ENCODE peak calls at places on chromosomes 2 and 18, in six cellular contexts. W is cardiac muscle cell, A is neural progenitor cell, J is IMR-90, X is psoas muscle, O is lung. N is an unnamed sample. For H3K36me3, the result is how much of the 10 kb centered on the place peaks cover.

GRCh38 chr2:74390601-74391000 is 10.5 kb upstream of the DCTN1 start:
- DNase-seq in W (no peak), O (no peak), J (no peak), X (no peak), A (peak), N (no peak)

GRCh38 chr2:24238158-24238557 is 63.3 kb downstream of the FAM228A start:
- DNase-seq in W (no peak), J (no peak), A (no peak), X (no peak), O (no peak), N (no peak)

GRCh38 chr18:59988098-59988706 is 88.4 kb downstream of the PMAIP1 start:
- DNase-seq in W (peak), O (no peak), J (peak), A (peak), X (peak), N (no peak)

GRCh38 chr2:225008935-225009334 is 33.3 kb downstream of the DOCK10 start:
- DNase-seq in X (no peak), W (peak), J (no peak), O (no peak), A (peak), N (no peak)

GRCh38 chr2:12819721-12820120 is 103.0 kb downstream of the TRIB2 start:
- DNase-seq in X (no peak), J (peak), O (no peak), W (peak), A (no peak), N (no peak)

GRCh38 chr2:199309973-199310372 is 147.8 kb downstream of the SATB2 start:
- DNase-seq in W (no peak), J (no peak), A (peak), X (no peak), O (no peak), N (no peak)

GRCh38 chr18:54679318-54680149 is 88.5 kb downstream of the DYNAP start:
- DNase-seq in J (peak), A (peak), O (no peak), X (no peak), W (peak), N (no peak)

GRCh38 chr2:241898681-241899270 is 29.2 kb downstream of the RTP5 start:
- DNase-seq in J (no peak), A (no peak), X (no peak), W (no peak), O (no peak), N (no peak)

GRCh38 chr2:47226124-47227040 is 71.3 kb upstream of the STPG4 start:
- DNase-seq in O (no peak), X (no peak), A (no peak), W (no peak), J (peak), N (no peak)

GRCh38 chr2:201116959-201117734 is 1.2 kb downstream of the CFLAR start:
- DNase-seq in X (peak), J (peak), A (peak), O (peak), W (peak), N (no peak)

GRCh38 chr2:100739735-100740432 is 80.1 kb upstream of the NPAS2 start:
- DNase-seq in X (no peak), A (no peak), J (no peak), W (no peak), O (no peak), N (no peak)

GRCh38 chr2:120291464-120292311 is 39.0 kb downstream of the RALB start:
- DNase-seq in A (no peak), O (no peak), X (no peak), W (peak), J (peak), N (no peak)

GRCh38 chr2:15050483-15050882 is 418.0 kb downstream of the LRATD1 start:
- DNase-seq in A (no peak), W (no peak), O (no peak), X (no peak), J (peak), N (no peak)

GRCh38 chr2:121539722-121540469 is 9.2 kb downstream of the RNU4ATAC start:
- DNase-seq in A (no peak), O (no peak), X (no peak), J (peak), W (no peak), N (no peak)

GRCh38 chr18:66316708-66317107 is 287.2 kb downstream of the CDH19 start:
- DNase-seq in A (peak), O (no peak), J (no peak), W (no peak), X (no peak), N (no peak)

GRCh38 chr2:79511320-79511951 is 1.4 kb upstream of the CTNNA2 start:
- DNase-seq in X (no peak), O (no peak), A (peak), J (peak), W (peak), N (no peak)

GRCh38 chr2:1556286-1556685 is 143.0 kb downstream of the TPO start:
- DNase-seq in W (no peak), J (no peak), O (no peak), X (no peak), A (no peak), N (no peak)

GRCh38 chr2:16707014-16707413 is 41.4 kb upstream of the CYRIA start:
- DNase-seq in A (no peak), O (no peak), X (no peak), W (no peak), J (no peak), N (no peak)

GRCh38 chr2:234003972-234004617 is 46.4 kb upstream of the SPP2 start:
- DNase-seq in W (peak), X (peak), A (no peak), O (peak), J (peak), N (no peak)

GRCh38 chr2:237159006-237159897 is 73.6 kb downstream of the COPS8 start:
- DNase-seq in W (no peak), X (peak), A (no peak), O (no peak), J (no peak), N (peak)

GRCh38 chr2:213238753-213239591 is 45.3 kb upstream of the SPAG16 start:
- DNase-seq in A (no peak), X (no peak), W (peak), J (peak), O (peak), N (no peak)

GRCh38 chr2:3267869-3268704 is 109.5 kb downstream of the EIPR1 start:
- DNase-seq in W (no peak), A (no peak), O (no peak), J (no peak), X (no peak), N (no peak)

GRCh38 chr2:46087492-46087891 is 209.7 kb upstream of the EPAS1 start:
- DNase-seq in J (peak), O (no peak), X (no peak), W (no peak), A (no peak), N (no peak)

GRCh38 chr2:216932806-216933579 is 73.1 kb upstream of the TNP1 start:
- DNase-seq in A (no peak), W (no peak), J (no peak), O (no peak), X (no peak), N (no peak)

GRCh38 chr18:47528343-47528742 is 276.9 kb upstream of the SKOR2 start:
- DNase-seq in W (no peak), O (no peak), J (no peak), A (no peak), X (no peak), N (no peak)

GRCh38 chr2:72745679-72746368 is 80.0 kb downstream of the EXOC6B start:
- DNase-seq in J (peak), O (no peak), W (peak), X (no peak), A (peak), N (no peak)

GRCh38 chr2:160305081-160305750 is 105.1 kb upstream of the ITGB6 start:
- DNase-seq in X (no peak), J (peak), A (no peak), W (peak), O (no peak), N (no peak)

GRCh38 chr2:230904856-230905447 is 20.1 kb downstream of the GPR55 start:
- DNase-seq in W (no peak), A (no peak), X (no peak), J (no peak), O (no peak), N (peak)

GRCh38 chr2:85772019-85772745 is 18.4 kb downstream of the ATOH8 start:
- DNase-seq in J (peak), W (peak), A (peak), X (peak), O (peak), N (peak)

GRCh38 chr2:183868153-183868552 is 730.2 kb upstream of the ZNF804A start:
- DNase-seq in O (no peak), J (no peak), A (no peak), W (no peak), X (no peak), N (no peak)

GRCh38 chr18:48949051-48949605 is 1.6 kb downstream of the SMAD7 start:
- DNase-seq in A (peak), X (peak), O (no peak), J (no peak), W (no peak), N (no peak)

DNA sequence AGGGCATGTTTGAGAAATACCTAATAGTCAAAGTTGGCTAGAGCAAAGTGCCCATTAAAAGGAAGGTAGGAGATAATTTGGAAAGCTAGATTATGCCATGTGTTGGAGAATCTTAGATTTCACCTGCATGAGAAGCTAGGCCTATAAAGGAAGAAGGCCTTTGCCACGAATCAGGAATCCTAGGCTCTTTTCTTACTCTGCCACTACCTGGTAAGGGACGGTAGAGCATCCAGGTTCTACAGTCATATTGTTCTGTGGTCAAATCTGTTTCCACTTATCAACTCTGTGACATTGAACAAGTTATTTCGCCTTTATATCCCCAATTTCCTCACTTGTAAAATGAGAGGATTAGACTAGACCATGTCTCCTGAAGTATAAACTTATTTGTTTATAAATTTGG is 3.6 kb upstream of the KCNJ3 start:
- DNase-seq in X (no peak), J (no peak), O (no peak), A (no peak), W (no peak), N (no peak)
- TF ChIP-seq CTCF in X (no peak), J (no peak), O (no peak), A (no peak), W (no peak), N (no peak)

GRCh38 chr2:152649997-152650396 is 67.3 kb downstream of the PRPF40A start:
- DNase-seq in W (no peak), J (no peak), A (no peak), O (no peak), X (no peak), N (no peak)
- H3K36me3 ChIP-seq in W (under half), J (under half), A (under half), O (under half), X (half or more), N (under half)

GRCh38 chr2:218908721-218909619 is 28.3 kb downstream of the WNT10A start:
- DNase-seq in X (peak), W (peak), A (peak), O (peak), J (peak), N (no peak)
- TF ChIP-seq CTCF in X (no peak), W (no peak), A (no peak), O (no peak), J (no peak), N (no peak)

DNA sequence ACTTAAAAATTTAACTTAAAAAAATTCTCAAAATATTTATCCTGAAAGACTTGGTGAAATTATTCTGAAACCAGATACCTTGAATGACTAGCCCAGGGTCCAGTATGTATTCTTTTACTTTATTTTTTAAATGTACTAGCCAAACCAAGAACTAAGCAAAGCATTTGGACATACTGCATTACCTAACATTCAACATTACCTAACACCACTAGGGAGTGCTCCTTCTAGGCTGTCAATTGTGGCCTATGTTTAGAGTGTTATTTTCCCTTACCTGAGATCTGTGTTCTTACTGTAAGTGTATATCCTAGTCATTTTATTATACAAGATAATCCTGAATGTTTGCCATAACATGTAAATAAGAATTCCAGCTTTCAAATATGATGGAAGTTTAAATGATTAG is 496.6 kb downstream of the PTPRM start:
- DNase-seq in W (no peak), X (no peak), A (no peak), O (no peak), J (no peak), N (no peak)
- H3K36me3 ChIP-seq in W (under half), X (under half), A (under half), O (under half), J (under half), N (under half)

DNA sequence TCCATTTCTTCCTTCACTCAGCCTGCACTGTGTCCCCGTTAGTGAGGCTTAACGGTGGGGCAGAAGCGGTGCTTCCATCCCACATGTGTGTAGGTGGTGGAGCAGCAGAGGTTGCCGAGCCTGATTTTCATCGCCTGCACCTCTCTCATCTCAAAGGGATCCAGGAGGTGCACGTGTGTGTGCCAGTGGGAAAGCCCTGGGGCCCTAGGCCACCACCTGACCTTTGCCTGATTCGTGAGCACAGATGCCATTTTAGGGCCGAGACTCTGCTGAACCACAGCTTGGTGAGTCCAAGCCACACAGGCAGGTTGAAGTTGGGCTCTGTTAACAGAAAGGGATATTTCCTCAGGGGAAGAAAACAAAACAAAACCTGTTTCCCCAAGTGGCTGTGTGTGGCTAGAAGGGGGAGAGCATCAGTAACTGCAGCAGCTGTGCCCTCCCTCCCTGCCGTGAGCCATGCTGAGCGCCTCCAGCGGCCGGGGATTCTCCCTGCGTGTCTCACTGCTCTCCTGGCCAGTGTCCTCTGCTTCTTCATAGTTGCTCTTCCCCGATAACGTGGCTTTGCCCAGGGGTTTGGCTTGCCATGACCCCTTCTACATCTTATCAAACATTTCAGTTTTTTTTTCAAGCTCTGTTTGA is 81.5 kb downstream of the MAPRE2 start:
- DNase-seq in J (no peak), X (peak), O (no peak), W (no peak), A (peak), N (no peak)
- TF ChIP-seq CTCF in J (no peak), X (peak), O (no peak), W (peak), A (peak), N (no peak)

N was measured in vagina.